ENCODE peak calls at places on chromosomes 7 and 10, in seven cellular contexts. D is HL-60, C is Panc1, I is adrenal gland, U is A673, W is neuronal stem cell, X is tibial artery. O is an unnamed sample.

GRCh38 chr10:102407641-102407943 is 11.0 kb downstream of the PSD start:
- DNase-seq in X (no peak), U (no peak), I (no peak), C (no peak), D (no peak), W (no peak), O (no peak)

GRCh38 chr10:125146791-125147604 is 13.4 kb downstream of the CTBP2 start:
- DNase-seq in D (peak), W (no peak), U (no peak), I (no peak), X (no peak), C (no peak), O (no peak)

GRCh38 chr7:157010588-157011332 is at the start of gene MNX1:
- DNase-seq in I (peak), W (peak), X (no peak), U (peak), C (no peak), D (peak), O (peak)

GRCh38 chr10:124477614-124478363 is 16.2 kb downstream of the LHPP start:
- DNase-seq in D (no peak), I (no peak), C (no peak), U (no peak), X (no peak), W (no peak), O (no peak)

GRCh38 chr7:46682841-46683624 is 762.0 kb upstream of the IGFBP3 start:
- DNase-seq in D (no peak), W (no peak), I (no peak), X (no peak), C (no peak), U (no peak), O (no peak)

GRCh38 chr7:126574276-126574675 is 678.5 kb downstream of the GRM8 start:
- DNase-seq in C (peak), X (no peak), I (no peak), D (no peak), W (no peak), U (no peak), O (no peak)

GRCh38 chr7:31082017-31082416 is 29.9 kb downstream of the ADCYAP1R1 start:
- DNase-seq in W (no peak), D (no peak), U (no peak), C (no peak), I (no peak), X (no peak), O (no peak)

GRCh38 chr10:111207525-111207924 is 130.7 kb downstream of the ADRA2A start:
- DNase-seq in D (peak), W (no peak), I (no peak), C (no peak), X (no peak), U (peak), O (peak)

GRCh38 chr7:138898255-138898654 is 82.9 kb downstream of the KIAA1549 start:
- DNase-seq in U (no peak), C (no peak), D (no peak), W (no peak), X (no peak), I (no peak), O (no peak)

GRCh38 chr10:70234668-70235447 is 1.6 kb upstream of the PPA1 start:
- DNase-seq in I (peak), U (peak), W (no peak), C (no peak), X (no peak), D (no peak), O (no peak)

GRCh38 chr10:70232155-70232858 is 922 bp downstream of the PPA1 start:
- DNase-seq in C (no peak), I (peak), U (peak), W (peak), X (no peak), D (peak), O (peak)

GRCh38 chr10:70232859-70233108 is 445 bp downstream of the PPA1 start:
- DNase-seq in W (no peak), X (no peak), U (no peak), C (no peak), D (peak), I (no peak), O (peak)

GRCh38 chr10:70233109-70233938 is at the start of gene PPA1:
- DNase-seq in X (peak), I (peak), U (peak), C (peak), D (peak), W (peak), O (peak)

DNA sequence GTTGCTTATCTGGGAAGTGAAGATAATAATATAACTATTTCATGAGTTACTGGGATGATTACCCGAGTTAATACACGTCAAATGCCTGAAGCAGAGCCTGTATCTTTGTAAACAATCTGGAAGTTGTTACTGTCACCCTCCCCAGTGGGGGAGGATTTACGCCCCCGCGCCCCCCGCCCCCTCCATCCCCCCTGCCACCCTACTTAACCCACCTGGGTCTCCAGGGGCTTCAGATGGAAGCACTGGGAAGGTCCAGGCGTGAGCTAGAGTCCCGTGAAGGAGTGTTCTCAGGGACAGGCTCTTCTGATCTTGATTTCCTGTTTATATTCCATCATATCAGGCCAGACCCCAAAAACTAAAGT is 691 bp upstream of the PPA1 start:
- DNase-seq in U (no peak), C (no peak), I (no peak), X (no peak), D (no peak), W (no peak), O (no peak)
- H3K27ac ChIP-seq in U (peak), C (peak), I (peak), X (peak), D (peak), W (no peak), O (peak)

GRCh38 chr10:24383681-24384106 is 174.8 kb downstream of the KIAA1217 start:
- DNase-seq in I (peak), U (peak), W (no peak), X (peak), C (peak), D (peak), O (peak)

GRCh38 chr10:24382045-24382444 is 173.1 kb downstream of the KIAA1217 start:
- DNase-seq in U (no peak), W (no peak), D (no peak), I (no peak), C (no peak), X (no peak), O (no peak)

GRCh38 chr10:24382979-24383663 is 174.2 kb downstream of the KIAA1217 start:
- DNase-seq in D (no peak), W (no peak), C (no peak), X (no peak), U (no peak), I (no peak), O (no peak)

GRCh38 chr10:24381235-24382010 is 172.5 kb downstream of the KIAA1217 start:
- DNase-seq in W (no peak), C (no peak), I (no peak), U (no peak), D (no peak), X (no peak), O (no peak)

GRCh38 chr10:24382596-24382978 is 173.6 kb downstream of the KIAA1217 start:
- DNase-seq in D (no peak), U (no peak), X (no peak), C (no peak), I (no peak), W (no peak), O (no peak)
- H3K27ac ChIP-seq in D (no peak), U (peak), X (no peak), C (peak), I (peak), W (no peak), O (no peak)

DNA sequence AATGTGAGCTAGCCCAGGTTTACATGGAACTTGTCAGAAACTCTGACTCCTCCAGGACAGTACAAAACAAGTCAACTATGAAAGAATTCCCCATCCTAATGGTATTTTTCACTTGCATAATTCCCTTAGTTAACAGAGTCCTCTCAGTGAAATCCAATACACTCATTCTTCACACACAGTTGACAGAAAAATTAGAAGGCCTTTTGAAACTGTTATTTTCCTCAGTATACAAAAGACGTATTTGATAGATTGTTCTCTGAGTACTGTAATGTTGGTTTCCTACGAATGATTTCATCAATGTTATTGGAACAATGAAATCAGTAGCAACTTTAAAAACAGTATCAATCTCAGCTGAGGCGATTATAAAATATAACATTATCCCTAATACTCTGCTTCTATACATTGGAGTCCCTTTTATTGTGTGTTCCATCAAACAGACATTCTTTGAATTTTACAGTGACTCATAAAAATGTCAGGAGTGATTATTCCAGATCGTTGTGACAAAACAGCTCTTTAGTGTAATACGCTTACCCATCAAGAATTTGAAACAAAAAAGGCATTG is 136.4 kb upstream of the ANK3 start:
- DNase-seq in X (no peak), W (no peak), I (no peak), D (no peak), C (no peak), U (peak), O (no peak)
- H3K27ac ChIP-seq in X (no peak), W (no peak), I (no peak), D (no peak), C (no peak), U (peak), O (no peak)

GRCh38 chr10:58773351-58773750 is 260.7 kb downstream of the BICC1 start:
- DNase-seq in D (no peak), W (no peak), I (no peak), U (no peak), C (no peak), X (no peak), O (no peak)

GRCh38 chr10:58778966-58779365 is 266.3 kb downstream of the BICC1 start:
- DNase-seq in C (no peak), W (no peak), X (no peak), D (no peak), U (no peak), I (no peak), O (no peak)

GRCh38 chr10:58776613-58777318 is 264.1 kb downstream of the BICC1 start:
- DNase-seq in W (no peak), I (no peak), C (no peak), U (no peak), X (no peak), D (no peak), O (no peak)

GRCh38 chr10:58773942-58774341 is 261.3 kb downstream of the BICC1 start:
- DNase-seq in X (no peak), U (no peak), D (no peak), I (no peak), W (no peak), C (no peak), O (no peak)

GRCh38 chr10:58775960-58776574 is 263.4 kb downstream of the BICC1 start:
- DNase-seq in U (peak), C (no peak), X (peak), D (no peak), W (no peak), I (no peak), O (no peak)
- H3K27ac ChIP-seq in U (no peak), C (no peak), X (no peak), D (no peak), W (no peak), I (no peak), O (no peak)

DNA sequence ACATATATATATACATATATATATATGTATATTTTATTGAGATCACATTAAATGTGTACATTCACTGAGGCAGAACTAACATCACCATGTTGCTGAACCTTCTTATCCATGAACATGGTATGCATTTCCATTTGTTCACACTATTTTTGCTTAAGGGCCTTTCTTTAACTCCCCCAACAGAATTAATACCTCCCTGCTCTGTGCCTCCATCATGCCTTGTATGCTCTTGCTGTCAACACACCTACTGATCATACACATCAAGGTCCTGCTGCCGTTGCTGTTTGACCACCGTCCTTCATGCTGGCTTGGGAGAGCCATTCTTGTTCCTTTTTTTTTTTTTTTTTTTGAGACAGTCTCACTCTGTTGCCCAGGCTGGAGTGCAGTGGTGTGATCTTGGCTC is 43.5 kb downstream of the EPHB4 start:
- DNase-seq in D (no peak), I (no peak), U (no peak), W (no peak), C (no peak), X (no peak), O (no peak)
- H3K27ac ChIP-seq in D (no peak), I (no peak), U (no peak), W (no peak), C (no peak), X (no peak), O (no peak)

O was measured in Karpas-422.